ENCODE peak calls at places on chromosomes 16 and 17, in eight cellular contexts. P is GM23248, L is tibial nerve, K is iPS DF 6.9, J is adrenal gland, Z is stomach, G is mesenchymal stem cell, V is AG04450. I is an unnamed sample.

GRCh38 chr17:44262654-44263225 is 5.2 kb downstream of the SLC4A1 start:
- DNase-seq in P (no peak), L (no peak), K (no peak), J (no peak), Z (no peak), G (no peak), V (no peak), I (no peak)

GRCh38 chr16:57594531-57595031 is 33.8 kb upstream of the ADGRG1 start:
- DNase-seq in P (no peak), L (no peak), K (no peak), J (no peak), Z (no peak), G (no peak), V (no peak), I (no peak)

GRCh38 chr17:5254903-5255521 is 20.4 kb upstream of the SCIMP start:
- DNase-seq in P (no peak), L (no peak), K (no peak), J (no peak), Z (no peak), G (no peak), V (no peak), I (no peak)

GRCh38 chr16:86222541-86222940 is 287.8 kb upstream of the FOXF1 start:
- DNase-seq in P (peak; percentile 61), L (no peak), K (no peak), J (no peak), Z (peak; percentile 25), G (peak; percentile 76), V (peak; percentile 61), I (no peak)

GRCh38 chr16:11615756-11616447 is 29.2 kb upstream of the LITAF start:
- DNase-seq in P (no peak), L (no peak), K (peak; percentile 63), J (no peak), Z (no peak), G (peak; percentile 25), V (no peak), I (no peak)

GRCh38 chr16:66895999-66896398 is 15.7 kb downstream of the PDP2 start:
- DNase-seq in P (no peak), L (no peak), K (no peak), J (no peak), Z (no peak), G (no peak), V (no peak), I (no peak)

GRCh38 chr17:17685775-17686291 is 4.6 kb downstream of the RAI1 start:
- DNase-seq in P (peak; percentile 92), L (no peak), K (no peak), J (peak; percentile 79), Z (peak; percentile 81), G (peak; percentile 95), V (peak; percentile 68), I (no peak)

GRCh38 chr17:31391496-31391949 is at the start of gene RAB11FIP4:
- DNase-seq in P (peak; percentile 34), L (no peak), K (no peak), J (no peak), Z (peak; percentile 22), G (peak; percentile 18), V (no peak), I (peak; percentile 45)

GRCh38 chr17:2071421-2072281 is 16.7 kb downstream of the HIC1 start:
- DNase-seq in P (peak; percentile 21), L (no peak), K (no peak), J (no peak), Z (no peak), G (peak; percentile 88), V (peak; percentile 72), I (no peak)

GRCh38 chr16:27046958-27047357 is 19.8 kb upstream of the C16orf82 start:
- DNase-seq in P (no peak), L (peak; percentile 15), K (no peak), J (no peak), Z (no peak), G (no peak), V (no peak), I (no peak)

GRCh38 chr16:81515281-81515680 is 70.7 kb downstream of the CMIP start:
- DNase-seq in P (no peak), L (no peak), K (no peak), J (no peak), Z (no peak), G (no peak), V (no peak), I (no peak)

GRCh38 chr17:81329927-81330883 is 35.1 kb upstream of the SLC38A10 start:
- DNase-seq in P (peak; percentile 24), L (no peak), K (no peak), J (no peak), Z (no peak), G (peak; percentile 30), V (no peak), I (no peak)

GRCh38 chr17:47884905-47885735 is 10.9 kb upstream of the SP2 start:
- DNase-seq in P (no peak), L (no peak), K (no peak), J (no peak), Z (no peak), G (no peak), V (no peak), I (no peak)

GRCh38 chr17:83186751-83187421 is 107.5 kb downstream of the METRNL start:
- DNase-seq in P (no peak), L (no peak), K (no peak), J (peak; percentile 11), Z (no peak), G (no peak), V (no peak), I (peak; percentile 49)

GRCh38 chr17:21014498-21014897 is 28.3 kb downstream of the USP22 start:
- DNase-seq in P (no peak), L (no peak), K (no peak), J (no peak), Z (no peak), G (no peak), V (no peak), I (no peak)

GRCh38 chr17:77555110-77555509 is 403.4 kb upstream of the TNRC6C start:
- DNase-seq in P (no peak), L (no peak), K (no peak), J (no peak), Z (no peak), G (no peak), V (no peak), I (no peak)

GRCh38 chr17:64133546-64134215 is 3.7 kb upstream of the ERN1 start:
- DNase-seq in P (peak; percentile 79), L (no peak), K (no peak), J (no peak), Z (no peak), G (peak; percentile 74), V (no peak), I (no peak)
- H3K27ac ChIP-seq in P (no peak overlapping the region), L (no peak overlapping the region), K (no peak overlapping the region), J (no peak overlapping the region), Z (no peak overlapping the region), G (no peak overlapping the region), V (no peak overlapping the region), I (no peak overlapping the region)

GRCh38 chr17:69538795-69539194 is 124.3 kb downstream of the MAP2K6 start:
- DNase-seq in P (no peak), L (no peak), K (no peak), J (no peak), Z (no peak), G (peak; percentile 7), V (no peak), I (no peak)
- H3K4me3 ChIP-seq in P (no peak overlapping the region), L (no peak overlapping the region), K (no peak overlapping the region), J (no peak overlapping the region), Z (no peak overlapping the region), G (no peak overlapping the region), V (no peak overlapping the region), I (no peak overlapping the region)

GRCh38 chr16:54080524-54081008 is 206.0 kb downstream of the IRX3 start:
- DNase-seq in P (peak; percentile 62), L (no peak), K (no peak), J (no peak), Z (peak; percentile 35), G (peak; percentile 96), V (peak; percentile 88), I (no peak)

GRCh38 chr16:54076006-54076504 is 210.5 kb downstream of the IRX3 start:
- DNase-seq in P (no peak), L (no peak), K (no peak), J (no peak), Z (no peak), G (no peak), V (no peak), I (no peak)

GRCh38 chr16:54073356-54073755 is 213.2 kb downstream of the IRX3 start:
- DNase-seq in P (no peak), L (no peak), K (no peak), J (no peak), Z (no peak), G (no peak), V (no peak), I (no peak)

GRCh38 chr16:54075446-54075845 is 211.1 kb downstream of the IRX3 start:
- DNase-seq in P (no peak), L (no peak), K (no peak), J (no peak), Z (no peak), G (no peak), V (no peak), I (no peak)

DNA sequence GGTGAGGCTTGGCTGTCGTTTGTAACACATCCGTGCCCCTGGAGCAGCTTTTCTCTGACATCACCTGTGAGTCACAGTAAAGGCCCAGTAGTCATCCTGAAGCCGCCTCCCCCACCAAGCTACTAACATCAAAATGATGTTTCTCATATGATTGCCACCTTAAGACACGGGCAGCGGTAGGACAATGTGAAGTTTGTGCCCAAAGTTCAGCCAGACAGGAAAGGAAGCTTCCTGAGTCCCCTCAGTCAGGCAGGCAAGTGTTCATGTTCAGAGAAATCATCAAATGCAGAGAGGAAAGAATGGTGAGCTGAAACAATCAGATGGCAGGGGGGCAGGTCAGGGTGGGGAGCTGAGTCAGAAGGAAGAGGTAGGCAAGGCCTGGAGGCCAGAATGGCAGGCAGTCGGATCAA is 209.2 kb downstream of the IRX3 start:
- DNase-seq in P (peak; percentile 76), L (no peak), K (no peak), J (no peak), Z (no peak), G (peak; percentile 66), V (peak; percentile 7), I (no peak)
- H3K27ac ChIP-seq in P (no peak overlapping the region), L (no peak overlapping the region), K (no peak overlapping the region), J (no peak overlapping the region), Z (no peak overlapping the region), G (peak overlapping the region; percentile 4), V (no peak overlapping the region), I (no peak overlapping the region)

GRCh38 chr17:499836-500543 is 147.4 kb upstream of the RPH3AL start:
- DNase-seq in P (no peak), L (no peak), K (no peak), J (no peak), Z (peak; percentile 32), G (no peak), V (no peak), I (no peak)

GRCh38 chr17:509316-509715 is 156.7 kb upstream of the RPH3AL start:
- DNase-seq in P (no peak), L (no peak), K (no peak), J (no peak), Z (no peak), G (no peak), V (no peak), I (no peak)

GRCh38 chr17:497587-498034 is 145.0 kb upstream of the RPH3AL start:
- DNase-seq in P (no peak), L (no peak), K (no peak), J (no peak), Z (no peak), G (no peak), V (no peak), I (no peak)

GRCh38 chr17:507441-507840 is 154.8 kb upstream of the RPH3AL start:
- DNase-seq in P (no peak), L (no peak), K (no peak), J (no peak), Z (no peak), G (no peak), V (no peak), I (no peak)

DNA sequence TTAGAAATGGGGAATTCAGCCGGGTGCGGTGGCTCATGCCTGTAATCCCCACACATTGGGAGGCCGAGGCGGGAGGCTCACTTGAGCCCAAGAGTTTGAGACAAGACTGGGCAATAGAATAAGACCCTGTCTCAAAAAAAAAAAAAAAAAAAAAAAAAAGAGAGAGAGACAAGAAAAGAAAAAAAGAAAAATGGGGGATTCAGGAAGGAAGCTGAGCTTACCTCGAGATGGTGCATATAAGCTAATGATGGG is 150.8 kb upstream of the RPH3AL start:
- DNase-seq in P (no peak), L (no peak), K (no peak), J (no peak), Z (no peak), G (no peak), V (no peak), I (no peak)
- H3K4me3 ChIP-seq in P (peak overlapping the region; percentile 19), L (no peak overlapping the region), K (no peak overlapping the region), J (no peak overlapping the region), Z (no peak overlapping the region), G (peak overlapping the region; percentile 51), V (no peak overlapping the region), I (no peak overlapping the region)